ENCODE peak calls at places on chromosome 17, in eight cellular contexts. One of them, this sample, is unnamed.

GRCh38 chr17:73944366-73944765 is 259.1 kb upstream of the RPL38 start:
- DNase-seq in NCI-H1436: no peak
- DNase-seq in choroid plexus epithelial cell: no peak
- DNase-seq in naive B cell: no peak
- DNase-seq in foreskin melanocyte: no peak
- DNase-seq in GM10248: no peak
- DNase-seq in stimulated activated CD8-positive, alpha-beta memory T cell treated with anti-CD3 and anti-CD28 coated beads, Interleukin-7, amount 100 ng/mL, for 1 hour: no peak
- DNase-seq in astrocyte of the cerebellum: no peak
- DNase-seq in this sample: no peak

GRCh38 chr17:58279016-58279671 is 1.6 kb downstream of the MPO start:
- DNase-seq in stimulated activated CD8-positive, alpha-beta memory T cell treated with anti-CD3 and anti-CD28 coated beads, Interleukin-7, amount 100 ng/mL, for 1 hour: no peak
- DNase-seq in naive B cell: no peak
- DNase-seq in NCI-H1436: no peak
- DNase-seq in GM10248: no peak
- DNase-seq in astrocyte of the cerebellum: no peak
- DNase-seq in foreskin melanocyte: no peak
- DNase-seq in choroid plexus epithelial cell: peak
- DNase-seq in this sample: no peak

GRCh38 chr17:39208893-39209292 is 8.8 kb downstream of the RPL19 start:
- DNase-seq in NCI-H1436: no peak
- DNase-seq in choroid plexus epithelial cell: no peak
- DNase-seq in GM10248: peak
- DNase-seq in foreskin melanocyte: no peak
- DNase-seq in astrocyte of the cerebellum: no peak
- DNase-seq in stimulated activated CD8-positive, alpha-beta memory T cell treated with anti-CD3 and anti-CD28 coated beads, Interleukin-7, amount 100 ng/mL, for 1 hour: no peak
- DNase-seq in naive B cell: peak
- DNase-seq in this sample: no peak

GRCh38 chr17:77323413-77324171 is 182.8 kb downstream of the SEC14L1 start:
- DNase-seq in astrocyte of the cerebellum: no peak
- DNase-seq in naive B cell: peak
- DNase-seq in GM10248: no peak
- DNase-seq in foreskin melanocyte: peak
- DNase-seq in stimulated activated CD8-positive, alpha-beta memory T cell treated with anti-CD3 and anti-CD28 coated beads, Interleukin-7, amount 100 ng/mL, for 1 hour: no peak
- DNase-seq in choroid plexus epithelial cell: peak
- DNase-seq in NCI-H1436: no peak
- DNase-seq in this sample: peak

GRCh38 chr17:13337864-13338371 is 263.8 kb downstream of the HS3ST3A1 start:
- DNase-seq in astrocyte of the cerebellum: peak
- DNase-seq in naive B cell: peak
- DNase-seq in foreskin melanocyte: peak
- DNase-seq in stimulated activated CD8-positive, alpha-beta memory T cell treated with anti-CD3 and anti-CD28 coated beads, Interleukin-7, amount 100 ng/mL, for 1 hour: no peak
- DNase-seq in GM10248: peak
- DNase-seq in NCI-H1436: peak
- DNase-seq in choroid plexus epithelial cell: peak
- DNase-seq in this sample: peak

GRCh38 chr17:79645022-79645776 is 34.3 kb upstream of the RBFOX3 start:
- DNase-seq in choroid plexus epithelial cell: no peak
- DNase-seq in NCI-H1436: no peak
- DNase-seq in astrocyte of the cerebellum: no peak
- DNase-seq in stimulated activated CD8-positive, alpha-beta memory T cell treated with anti-CD3 and anti-CD28 coated beads, Interleukin-7, amount 100 ng/mL, for 1 hour: no peak
- DNase-seq in naive B cell: no peak
- DNase-seq in GM10248: no peak
- DNase-seq in foreskin melanocyte: no peak
- DNase-seq in this sample: no peak

GRCh38 chr17:49715221-49715620 is 7.5 kb upstream of the SLC35B1 start:
- DNase-seq in NCI-H1436: no peak
- DNase-seq in GM10248: no peak
- DNase-seq in astrocyte of the cerebellum: no peak
- DNase-seq in foreskin melanocyte: no peak
- DNase-seq in choroid plexus epithelial cell: no peak
- DNase-seq in stimulated activated CD8-positive, alpha-beta memory T cell treated with anti-CD3 and anti-CD28 coated beads, Interleukin-7, amount 100 ng/mL, for 1 hour: no peak
- DNase-seq in naive B cell: no peak
- DNase-seq in this sample: no peak

GRCh38 chr17:67821871-67822367 is 3.4 kb upstream of the BPTF start:
- DNase-seq in astrocyte of the cerebellum: no peak
- DNase-seq in choroid plexus epithelial cell: no peak
- DNase-seq in GM10248: no peak
- DNase-seq in NCI-H1436: no peak
- DNase-seq in stimulated activated CD8-positive, alpha-beta memory T cell treated with anti-CD3 and anti-CD28 coated beads, Interleukin-7, amount 100 ng/mL, for 1 hour: no peak
- DNase-seq in naive B cell: no peak
- DNase-seq in foreskin melanocyte: no peak
- DNase-seq in this sample: no peak

GRCh38 chr17:79630120-79630519 is 19.3 kb upstream of the RBFOX3 start:
- DNase-seq in NCI-H1436: no peak
- DNase-seq in astrocyte of the cerebellum: no peak
- DNase-seq in stimulated activated CD8-positive, alpha-beta memory T cell treated with anti-CD3 and anti-CD28 coated beads, Interleukin-7, amount 100 ng/mL, for 1 hour: no peak
- DNase-seq in naive B cell: no peak
- DNase-seq in foreskin melanocyte: no peak
- DNase-seq in choroid plexus epithelial cell: no peak
- DNase-seq in GM10248: no peak
- DNase-seq in this sample: no peak

GRCh38 chr17:78133971-78134898 is 3.7 kb downstream of the TMC8 start:
- DNase-seq in naive B cell: peak
- DNase-seq in astrocyte of the cerebellum: no peak
- DNase-seq in foreskin melanocyte: no peak
- DNase-seq in choroid plexus epithelial cell: peak
- DNase-seq in stimulated activated CD8-positive, alpha-beta memory T cell treated with anti-CD3 and anti-CD28 coated beads, Interleukin-7, amount 100 ng/mL, for 1 hour: peak
- DNase-seq in NCI-H1436: peak
- DNase-seq in GM10248: peak
- DNase-seq in this sample: peak

GRCh38 chr17:48728232-48729231 is at the start of gene HOXB13:
- DNase-seq in naive B cell: no peak
- DNase-seq in GM10248: no peak
- DNase-seq in stimulated activated CD8-positive, alpha-beta memory T cell treated with anti-CD3 and anti-CD28 coated beads, Interleukin-7, amount 100 ng/mL, for 1 hour: no peak
- DNase-seq in foreskin melanocyte: peak
- DNase-seq in astrocyte of the cerebellum: no peak
- DNase-seq in choroid plexus epithelial cell: no peak
- DNase-seq in NCI-H1436: peak
- DNase-seq in this sample: peak

GRCh38 chr17:76166168-76166567 is 25.1 kb upstream of the FOXJ1 start:
- DNase-seq in stimulated activated CD8-positive, alpha-beta memory T cell treated with anti-CD3 and anti-CD28 coated beads, Interleukin-7, amount 100 ng/mL, for 1 hour: no peak
- DNase-seq in naive B cell: no peak
- DNase-seq in NCI-H1436: no peak
- DNase-seq in foreskin melanocyte: no peak
- DNase-seq in choroid plexus epithelial cell: no peak
- DNase-seq in GM10248: no peak
- DNase-seq in astrocyte of the cerebellum: no peak
- DNase-seq in this sample: peak

GRCh38 chr17:68302066-68302564 is 10.8 kb downstream of the ARSG start:
- DNase-seq in foreskin melanocyte: no peak
- DNase-seq in naive B cell: no peak
- DNase-seq in choroid plexus epithelial cell: peak
- DNase-seq in GM10248: no peak
- DNase-seq in NCI-H1436: no peak
- DNase-seq in astrocyte of the cerebellum: peak
- DNase-seq in stimulated activated CD8-positive, alpha-beta memory T cell treated with anti-CD3 and anti-CD28 coated beads, Interleukin-7, amount 100 ng/mL, for 1 hour: no peak
- DNase-seq in this sample: no peak

GRCh38 chr17:55962931-55963378 is 190.3 kb upstream of the ANKFN1 start:
- DNase-seq in GM10248: no peak
- DNase-seq in choroid plexus epithelial cell: no peak
- DNase-seq in stimulated activated CD8-positive, alpha-beta memory T cell treated with anti-CD3 and anti-CD28 coated beads, Interleukin-7, amount 100 ng/mL, for 1 hour: no peak
- DNase-seq in astrocyte of the cerebellum: no peak
- DNase-seq in foreskin melanocyte: no peak
- DNase-seq in NCI-H1436: no peak
- DNase-seq in naive B cell: no peak
- DNase-seq in this sample: no peak

GRCh38 chr17:73639926-73640325 is 4.3 kb downstream of the SDK2 start:
- DNase-seq in choroid plexus epithelial cell: no peak
- DNase-seq in GM10248: no peak
- DNase-seq in astrocyte of the cerebellum: peak
- DNase-seq in stimulated activated CD8-positive, alpha-beta memory T cell treated with anti-CD3 and anti-CD28 coated beads, Interleukin-7, amount 100 ng/mL, for 1 hour: no peak
- DNase-seq in naive B cell: no peak
- DNase-seq in foreskin melanocyte: no peak
- DNase-seq in NCI-H1436: no peak
- DNase-seq in this sample: no peak

GRCh38 chr17:81237591-81238489 is 1.0 kb downstream of the TEPSIN start:
- DNase-seq in choroid plexus epithelial cell: no peak
- DNase-seq in naive B cell: no peak
- DNase-seq in NCI-H1436: no peak
- DNase-seq in GM10248: no peak
- DNase-seq in stimulated activated CD8-positive, alpha-beta memory T cell treated with anti-CD3 and anti-CD28 coated beads, Interleukin-7, amount 100 ng/mL, for 1 hour: no peak
- DNase-seq in foreskin melanocyte: no peak
- DNase-seq in astrocyte of the cerebellum: no peak
- DNase-seq in this sample: no peak

GRCh38 chr17:78933025-78933958 is 8.1 kb upstream of the TIMP2 start:
- DNase-seq in NCI-H1436: no peak
- DNase-seq in stimulated activated CD8-positive, alpha-beta memory T cell treated with anti-CD3 and anti-CD28 coated beads, Interleukin-7, amount 100 ng/mL, for 1 hour: no peak
- DNase-seq in naive B cell: no peak
- DNase-seq in astrocyte of the cerebellum: peak
- DNase-seq in GM10248: peak
- DNase-seq in choroid plexus epithelial cell: peak
- DNase-seq in foreskin melanocyte: peak
- DNase-seq in this sample: peak

GRCh38 chr17:36085710-36086268 is 4.2 kb downstream of the CCL3 start:
- DNase-seq in NCI-H1436: no peak
- DNase-seq in foreskin melanocyte: no peak
- DNase-seq in GM10248: no peak
- DNase-seq in stimulated activated CD8-positive, alpha-beta memory T cell treated with anti-CD3 and anti-CD28 coated beads, Interleukin-7, amount 100 ng/mL, for 1 hour: no peak
- DNase-seq in choroid plexus epithelial cell: peak
- DNase-seq in astrocyte of the cerebellum: no peak
- DNase-seq in naive B cell: no peak
- DNase-seq in this sample: peak

GRCh38 chr17:59519132-59519531 is 46.3 kb upstream of the DHX40 start:
- DNase-seq in GM10248: no peak
- DNase-seq in NCI-H1436: no peak
- DNase-seq in astrocyte of the cerebellum: no peak
- DNase-seq in foreskin melanocyte: no peak
- DNase-seq in naive B cell: no peak
- DNase-seq in stimulated activated CD8-positive, alpha-beta memory T cell treated with anti-CD3 and anti-CD28 coated beads, Interleukin-7, amount 100 ng/mL, for 1 hour: no peak
- DNase-seq in choroid plexus epithelial cell: no peak
- DNase-seq in this sample: no peak

GRCh38 chr17:58310511-58311428 is 17.8 kb downstream of the TSPOAP1 start:
- DNase-seq in choroid plexus epithelial cell: no peak
- DNase-seq in foreskin melanocyte: no peak
- DNase-seq in astrocyte of the cerebellum: no peak
- DNase-seq in NCI-H1436: no peak
- DNase-seq in stimulated activated CD8-positive, alpha-beta memory T cell treated with anti-CD3 and anti-CD28 coated beads, Interleukin-7, amount 100 ng/mL, for 1 hour: no peak
- DNase-seq in naive B cell: no peak
- DNase-seq in GM10248: no peak
- DNase-seq in this sample: no peak

GRCh38 chr17:73187203-73187769 is 5.6 kb upstream of the COG1 start:
- DNase-seq in foreskin melanocyte: no peak
- DNase-seq in NCI-H1436: no peak
- DNase-seq in GM10248: no peak
- DNase-seq in choroid plexus epithelial cell: no peak
- DNase-seq in stimulated activated CD8-positive, alpha-beta memory T cell treated with anti-CD3 and anti-CD28 coated beads, Interleukin-7, amount 100 ng/mL, for 1 hour: no peak
- DNase-seq in astrocyte of the cerebellum: no peak
- DNase-seq in naive B cell: no peak
- DNase-seq in this sample: no peak

GRCh38 chr17:37088459-37088858 is 139.7 kb downstream of the AATF start:
- DNase-seq in NCI-H1436: peak
- DNase-seq in naive B cell: no peak
- DNase-seq in GM10248: no peak
- DNase-seq in choroid plexus epithelial cell: peak
- DNase-seq in foreskin melanocyte: no peak
- DNase-seq in astrocyte of the cerebellum: no peak
- DNase-seq in stimulated activated CD8-positive, alpha-beta memory T cell treated with anti-CD3 and anti-CD28 coated beads, Interleukin-7, amount 100 ng/mL, for 1 hour: no peak
- DNase-seq in this sample: no peak

GRCh38 chr17:41651625-41652460 is 27.5 kb upstream of the KRT17 start:
- DNase-seq in naive B cell: no peak
- DNase-seq in stimulated activated CD8-positive, alpha-beta memory T cell treated with anti-CD3 and anti-CD28 coated beads, Interleukin-7, amount 100 ng/mL, for 1 hour: no peak
- DNase-seq in astrocyte of the cerebellum: no peak
- DNase-seq in choroid plexus epithelial cell: no peak
- DNase-seq in foreskin melanocyte: no peak
- DNase-seq in GM10248: no peak
- DNase-seq in NCI-H1436: no peak
- DNase-seq in this sample: no peak

GRCh38 chr17:75454193-75454592 is 2.2 kb upstream of the TMEM94 start:
- DNase-seq in naive B cell: no peak
- DNase-seq in astrocyte of the cerebellum: no peak
- DNase-seq in choroid plexus epithelial cell: no peak
- DNase-seq in stimulated activated CD8-positive, alpha-beta memory T cell treated with anti-CD3 and anti-CD28 coated beads, Interleukin-7, amount 100 ng/mL, for 1 hour: no peak
- DNase-seq in NCI-H1436: no peak
- DNase-seq in GM10248: no peak
- DNase-seq in foreskin melanocyte: no peak
- DNase-seq in this sample: no peak

This sample was measured in SK-MEL-5.